ENCODE peak calls at places on chromosomes 11 and 22, in six cellular contexts. P is neural crest cell; A is endothelial cell; H is naive thymus-derived CD4-positive, alpha-beta T cell; L is mammary epithelial cell; E is stimulated activated CD4-positive, alpha-beta T cell treated with anti-CD3 and anti-CD28 coated beads, Interleukin-12 subunit alpha, Interleukin-12 subunit beta, amount 100 ng/mL, for 48 hours. Q is an unnamed sample.

GRCh38 chr11:100890779-100891178 is 203.7 kb downstream of the ARHGAP42 start:
- DNase-seq in L (no peak), E (no peak), A (no peak), P (no peak), H (no peak), Q (peak)

GRCh38 chr22:20866716-20867115 is 7.9 kb downstream of the SNAP29 start:
- DNase-seq in A (no peak), P (no peak), H (no peak), L (no peak), E (no peak), Q (no peak)

GRCh38 chr11:96311120-96311568 is 31.9 kb downstream of the MAML2 start:
- DNase-seq in A (no peak), L (peak), H (no peak), E (no peak), P (no peak), Q (no peak)

GRCh38 chr11:120239713-120240640 is at the start of gene POU2F3:
- DNase-seq in H (no peak), E (no peak), L (no peak), A (no peak), P (no peak), Q (no peak)

GRCh38 chr22:40432625-40433024 is 62.2 kb downstream of the SGSM3 start:
- DNase-seq in E (no peak), A (no peak), P (no peak), L (no peak), H (no peak), Q (no peak)

GRCh38 chr11:97908354-97908753 is 1112.4 kb upstream of the CNTN5 start:
- DNase-seq in E (no peak), H (no peak), P (no peak), A (no peak), L (no peak), Q (no peak)

GRCh38 chr11:83583953-83584352 is 297.8 kb upstream of the CCDC90B start:
- DNase-seq in A (no peak), P (no peak), H (no peak), E (no peak), L (peak), Q (peak)

GRCh38 chr11:31340903-31341572 is 28.5 kb downstream of the DCDC1 start:
- DNase-seq in H (peak), E (peak), A (peak), L (peak), P (no peak), Q (peak)

GRCh38 chr11:133219543-133219942 is 312.8 kb downstream of the OPCML start:
- DNase-seq in H (no peak), A (no peak), E (no peak), L (no peak), P (no peak), Q (no peak)

GRCh38 chr11:108983621-108984020 is 318.8 kb downstream of the DDX10 start:
- DNase-seq in L (no peak), E (no peak), P (no peak), H (no peak), A (no peak), Q (no peak)

GRCh38 chr11:1208361-1209261 is 14.3 kb upstream of the MUC5B start:
- DNase-seq in E (no peak), A (no peak), L (no peak), H (no peak), P (no peak), Q (no peak)

GRCh38 chr11:43933608-43934358 is 8.7 kb upstream of the C11orf96 start:
- DNase-seq in E (no peak), A (no peak), P (no peak), H (no peak), L (no peak), Q (no peak)

GRCh38 chr11:65260756-65261590 is 789 bp upstream of the POLA2 start:
- DNase-seq in A (no peak), L (no peak), P (no peak), H (no peak), E (no peak), Q (no peak)